ENCODE peak calls at places on chromosome 1, in five cellular contexts. M is stimulated activated CD4-positive, alpha-beta T cell treated with anti-CD3 and anti-CD28 coated beads, Interleukin-4, amount 100 ng/mL, for 24 hours; Z is naive thymus-derived CD4-positive, alpha-beta T cell; R is GM23338; A is H1. W is an unnamed sample.
A peak's percentile ranks its signal among the peaks of the same experiment; 100 is the strongest.

GRCh38 chr1:248807067-248807737 is 18.5 kb downstream of the SH3BP5L start:
- DNase-seq in M (peak; percentile 52), Z (peak; percentile 50), R (peak; percentile 83), A (peak; percentile 76), W (no peak)

GRCh38 chr1:66624412-66625060 is 90.6 kb downstream of the SGIP1 start:
- DNase-seq in M (no peak), Z (no peak), R (no peak), A (no peak), W (no peak)

GRCh38 chr1:223714849-223715709 is 2.7 kb downstream of the CAPN2 start:
- DNase-seq in M (no peak), Z (no peak), R (peak; percentile 62), A (no peak), W (no peak)

GRCh38 chr1:150477733-150478132 is 9.5 kb upstream of the TARS2 start:
- DNase-seq in M (no peak), Z (no peak), R (no peak), A (no peak), W (no peak)

GRCh38 chr1:204110894-204111633 is 38.1 kb downstream of the SOX13 start:
- DNase-seq in M (no peak), Z (no peak), R (peak; percentile 60), A (no peak), W (no peak)

GRCh38 chr1:116409751-116410182 is 36.7 kb downstream of the ATP1A1 start:
- DNase-seq in M (no peak), Z (no peak), R (no peak), A (no peak), W (no peak)

GRCh38 chr1:54543729-54544496 is 4.1 kb upstream of the ACOT11 start:
- DNase-seq in M (no peak), Z (no peak), R (no peak), A (no peak), W (no peak)

GRCh38 chr1:158189637-158190036 is 8.9 kb downstream of the CD1D start:
- DNase-seq in M (no peak), Z (no peak), R (no peak), A (no peak), W (no peak)

GRCh38 chr1:228336308-228337030 is 70.2 kb downstream of the TRIM11 start:
- DNase-seq in M (no peak), Z (no peak), R (no peak), A (peak; percentile 41), W (no peak)